ENCODE peak calls at places on chromosome 2, in six cellular contexts. S is GM13977, H is neural crest cell, G is brain microvascular endothelial cell, N is AG20443, M is RPMI8226. L is an unnamed sample.

GRCh38 chr2:126891681-126892500 is 6.8 kb upstream of the TEX51 start:
- DNase-seq in S (no peak), G (no peak), N (no peak), H (no peak), M (no peak), L (peak)

GRCh38 chr2:174631009-174631981 is 33.7 kb upstream of the WIPF1 start:
- DNase-seq in M (no peak), G (peak), S (no peak), H (no peak), N (peak), L (no peak)

GRCh38 chr2:181138816-181139215 is 158.4 kb downstream of the UBE2E3 start:
- DNase-seq in M (no peak), H (no peak), N (peak), G (no peak), S (no peak), L (no peak)

GRCh38 chr2:191907091-191907490 is 60.2 kb upstream of the CAVIN2 start:
- DNase-seq in G (no peak), M (no peak), S (no peak), N (no peak), H (no peak), L (no peak)

GRCh38 chr2:47344890-47345583 is 57.9 kb upstream of the MSH2 start:
- DNase-seq in M (no peak), H (peak), S (no peak), N (peak), G (peak), L (peak)

GRCh38 chr2:101463885-101464653 is 10.8 kb downstream of the RFX8 start:
- DNase-seq in N (peak), H (no peak), M (no peak), G (peak), S (no peak), L (peak)

GRCh38 chr2:52933878-52934277 is 833.7 kb upstream of the CHAC2 start:
- DNase-seq in G (no peak), H (no peak), S (no peak), N (no peak), M (no peak), L (no peak)

GRCh38 chr2:170393861-170394498 is 216.0 kb downstream of the MYO3B start:
- DNase-seq in H (no peak), N (no peak), M (no peak), S (no peak), G (no peak), L (no peak)

GRCh38 chr2:101725515-101726192 is 28.1 kb downstream of the MAP4K4 start:
- DNase-seq in H (no peak), G (no peak), M (no peak), S (no peak), N (no peak), L (no peak)

GRCh38 chr2:156401863-156402262 is 34.3 kb upstream of the GPD2 start:
- DNase-seq in S (no peak), M (no peak), N (no peak), G (no peak), H (no peak), L (no peak)

GRCh38 chr2:172102159-172102857 is 392 bp downstream of the DLX2 start:
- DNase-seq in S (peak), G (no peak), M (peak), H (no peak), N (peak), L (no peak)

GRCh38 chr2:128315829-128316776 is 2.6 kb downstream of the HS6ST1 start:
- DNase-seq in M (no peak), N (peak), G (no peak), S (no peak), H (no peak), L (no peak)

GRCh38 chr2:219453691-219454131 is 19.1 kb downstream of the SPEG start:
- DNase-seq in S (no peak), N (peak), H (no peak), G (no peak), M (no peak), L (peak)

GRCh38 chr2:128772671-128773070 is 454.0 kb upstream of the HS6ST1 start:
- DNase-seq in G (no peak), H (no peak), S (no peak), N (no peak), M (no peak), L (no peak)

L was measured in myocyte.